ENCODE peak calls at places on chromosomes 13 and 19, in nine cellular contexts. R is left ventricle myocardium inferior, Y is transverse colon, I is H1, X is breast epithelium, M is Calu3, Z is HFF-Myc, W is activated B cell treated with CpG ODN at 0.5 μM for 24 hours, A is mesothelial cell of epicardium. T is an unnamed sample.
A peak's percentile ranks its signal among the peaks of the same experiment; 100 is the strongest.

GRCh38 chr19:41330476-41330875 is 20.5 kb downstream of the CCDC97 start:
- DNase-seq in R (no peak), Y (no peak), I (no peak), X (no peak), M (no peak), Z (no peak), W (no peak), A (no peak), T (no peak)

GRCh38 chr19:29873024-29873800 is 61.4 kb downstream of the CCNE1 start:
- DNase-seq in R (peak; percentile 47), Y (peak; percentile 49), I (no peak), X (no peak), M (peak; percentile 66), Z (no peak), W (peak; percentile 75), A (peak; percentile 81), T (peak; percentile 75)

GRCh38 chr13:39818953-39819352 is 163.5 kb downstream of the COG6 start:
- DNase-seq in R (no peak), Y (no peak), I (no peak), X (no peak), M (peak; percentile 4), Z (no peak), W (no peak), A (no peak), T (no peak)

GRCh38 chr19:38837656-38838121 is 6.1 kb upstream of the ECH1 start:
- DNase-seq in R (no peak), Y (no peak), I (no peak), X (no peak), M (no peak), Z (no peak), W (no peak), A (no peak), T (no peak)

GRCh38 chr19:55310498-55310897 is 14.6 kb downstream of the TMEM150B start:
- DNase-seq in R (no peak), Y (no peak), I (no peak), X (no peak), M (no peak), Z (no peak), W (no peak), A (no peak), T (no peak)

GRCh38 chr13:77565635-77566034 is 30.1 kb downstream of the SCEL start:
- DNase-seq in R (no peak), Y (no peak), I (no peak), X (no peak), M (no peak), Z (peak; percentile 6), W (no peak), A (no peak), T (no peak)

GRCh38 chr13:80284290-80284689 is 56.6 kb downstream of the SPRY2 start:
- DNase-seq in R (no peak), Y (no peak), I (no peak), X (no peak), M (no peak), Z (no peak), W (no peak), A (no peak), T (no peak)

GRCh38 chr13:27556109-27556508 is 64.2 kb downstream of the LNX2 start:
- DNase-seq in R (no peak), Y (no peak), I (no peak), X (no peak), M (peak; percentile 5), Z (no peak), W (no peak), A (no peak), T (no peak)

GRCh38 chr13:40624338-40624737 is 42.1 kb downstream of the FOXO1 start:
- DNase-seq in R (no peak), Y (no peak), I (no peak), X (no peak), M (no peak), Z (no peak), W (no peak), A (no peak), T (no peak)

DNA sequence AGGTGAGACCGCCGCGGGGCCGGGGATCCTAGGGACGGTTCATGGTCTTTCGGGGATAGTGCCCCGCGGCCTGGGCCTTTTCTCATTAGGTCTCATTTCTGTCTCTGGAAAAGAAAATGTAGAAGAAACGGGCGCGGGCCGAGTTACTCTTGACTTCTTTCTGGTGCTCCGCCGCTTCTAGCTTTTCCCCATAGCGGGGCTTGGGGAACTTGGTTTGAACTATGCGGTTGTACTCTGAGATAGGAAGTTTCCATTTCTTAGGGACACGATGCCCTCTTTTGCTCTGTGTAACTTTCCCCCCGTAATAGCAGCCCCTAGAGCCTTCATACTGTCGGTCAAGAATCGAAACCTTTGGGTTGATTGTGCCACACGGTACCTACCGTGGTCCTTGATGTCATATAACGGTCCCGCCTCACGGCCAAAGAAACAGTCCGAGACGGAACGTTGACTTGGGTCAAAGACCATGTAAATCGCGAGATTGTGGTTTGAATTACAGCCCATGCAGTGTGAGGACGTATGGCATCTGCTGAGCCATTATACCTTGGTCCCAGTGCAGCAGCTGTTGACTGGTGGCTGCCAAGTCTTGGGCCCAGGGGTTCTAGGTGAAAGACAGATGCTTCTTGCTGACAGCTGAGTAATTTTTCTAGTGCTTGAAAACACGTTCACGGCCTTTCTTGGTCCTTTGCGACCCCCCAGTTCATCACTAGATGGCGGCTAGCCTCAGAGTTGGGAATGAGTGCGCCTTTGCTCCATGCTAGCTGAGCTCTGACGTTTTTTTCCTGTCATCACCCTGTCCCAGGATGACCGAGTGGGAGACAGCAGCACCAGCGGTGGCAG is 487 bp downstream of the RPS5 start:
- DNase-seq in R (no peak), Y (no peak), I (no peak), X (no peak), M (no peak), Z (no peak), W (no peak), A (no peak), T (no peak)
- TF ChIP-seq CTCF in R (no peak), Y (no peak), I (peak; percentile 22), X (no peak), M (no peak), Z (no peak), W (no peak), A (no peak), T (no peak)

GRCh38 chr13:30255696-30256095 is 51.7 kb downstream of the KATNAL1 start:
- DNase-seq in R (no peak), Y (no peak), I (no peak), X (no peak), M (no peak), Z (no peak), W (no peak), A (no peak), T (no peak)

GRCh38 chr13:30253830-30254229 is 53.5 kb downstream of the KATNAL1 start:
- DNase-seq in R (no peak), Y (no peak), I (no peak), X (no peak), M (no peak), Z (no peak), W (no peak), A (no peak), T (no peak)

GRCh38 chr13:30257433-30258099 is 49.8 kb downstream of the KATNAL1 start:
- DNase-seq in R (no peak), Y (no peak), I (no peak), X (no peak), M (no peak), Z (no peak), W (no peak), A (no peak), T (no peak)

DNA sequence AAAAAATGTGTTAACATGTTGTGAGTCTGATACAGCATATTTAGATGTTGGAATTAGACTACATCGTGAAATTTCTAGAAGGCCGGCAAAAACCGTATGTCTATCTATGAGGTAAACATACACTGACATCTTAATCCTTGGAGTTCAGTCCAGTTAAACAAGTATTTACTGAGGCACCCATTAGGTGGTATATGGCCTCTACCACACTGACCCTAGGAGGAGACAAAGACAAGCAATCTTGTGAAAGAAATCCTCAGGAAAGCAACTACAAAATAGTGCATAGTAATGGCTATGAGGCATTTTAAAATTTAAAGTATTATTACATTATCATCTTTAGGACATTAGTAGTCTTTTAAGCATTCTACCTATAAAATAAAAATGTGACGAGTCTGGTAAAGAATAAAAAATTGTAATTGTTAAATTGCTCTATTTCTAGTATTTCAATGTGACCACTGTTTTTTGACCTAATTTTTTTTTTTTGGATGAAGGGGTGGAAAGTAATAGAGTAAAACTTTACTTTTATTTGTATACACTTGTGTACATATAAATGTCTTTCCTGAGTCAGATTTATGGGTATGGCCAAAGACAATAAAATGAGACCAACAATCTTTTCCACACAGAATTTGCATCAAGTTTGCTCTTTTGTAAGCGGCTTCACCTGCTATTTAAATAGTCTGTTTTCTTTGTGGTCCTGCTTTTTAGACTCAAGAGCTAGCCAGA is 50.5 kb downstream of the KATNAL1 start:
- DNase-seq in R (no peak), Y (no peak), I (no peak), X (no peak), M (no peak), Z (no peak), W (no peak), A (no peak), T (no peak)
- TF ChIP-seq CTCF in R (no peak), Y (no peak), I (no peak), X (no peak), M (no peak), Z (no peak), W (no peak), A (no peak), T (no peak)

GRCh38 chr19:3979674-3980352 is 5.5 kb downstream of the EEF2 start:
- DNase-seq in R (no peak), Y (no peak), I (no peak), X (no peak), M (no peak), Z (no peak), W (no peak), A (no peak), T (no peak)
- TF ChIP-seq CTCF in R (no peak), Y (no peak), I (no peak), X (no peak), M (no peak), Z (no peak), W (no peak), A (no peak), T (no peak)

GRCh38 chr19:46448601-46449000 is 19.9 kb upstream of the PNMA8C start:
- DNase-seq in R (no peak), Y (no peak), I (no peak), X (no peak), M (no peak), Z (no peak), W (no peak), A (no peak), T (no peak)

GRCh38 chr19:46446021-46446420 is 17.3 kb upstream of the PNMA8C start:
- DNase-seq in R (no peak), Y (no peak), I (no peak), X (no peak), M (no peak), Z (no peak), W (no peak), A (no peak), T (no peak)

GRCh38 chr19:46451352-46451751 is 20.0 kb downstream of the PNMA8A start:
- DNase-seq in R (no peak), Y (no peak), I (no peak), X (no peak), M (no peak), Z (no peak), W (no peak), A (no peak), T (no peak)

GRCh38 chr19:46447006-46447405 is 18.3 kb upstream of the PNMA8C start:
- DNase-seq in R (no peak), Y (no peak), I (no peak), X (no peak), M (no peak), Z (no peak), W (no peak), A (no peak), T (no peak)

DNA sequence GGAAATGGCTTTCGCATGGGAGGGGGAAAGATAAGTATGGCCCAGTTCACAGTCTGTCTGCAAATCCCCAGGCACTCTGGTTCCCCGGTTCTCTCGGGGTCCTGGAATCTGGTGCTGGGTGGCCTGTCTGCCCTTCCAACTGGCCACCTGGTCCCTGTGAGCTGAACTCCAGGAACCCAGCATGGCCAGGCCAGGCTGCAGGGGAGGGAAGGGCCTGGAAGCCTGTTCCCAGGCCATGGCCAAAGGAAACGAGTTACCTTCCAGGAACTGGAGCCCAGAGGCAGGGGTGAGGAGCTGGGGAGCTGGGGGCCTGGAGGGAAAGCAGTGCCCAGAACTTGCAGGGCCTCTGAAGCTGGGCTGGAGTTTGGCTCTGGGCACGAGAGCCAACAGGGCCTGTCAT is 19.1 kb upstream of the PNMA8C start:
- DNase-seq in R (peak; percentile 46), Y (no peak), I (no peak), X (no peak), M (no peak), Z (no peak), W (no peak), A (no peak), T (no peak)
- TF ChIP-seq CTCF in R (no peak), Y (no peak), I (no peak), X (no peak), M (no peak), Z (no peak), W (no peak), A (no peak), T (no peak)